ENCODE peak calls at places on chromosome 21, in ten cellular contexts. One of them, this sample, is unnamed.

GRCh38 chr21:37855568-37856391 is 60.5 kb downstream of the KCNJ6 start:
- DNase-seq in NCI-H1694 treated with DMSO at 0.1 percent for 48 hours: peak
- DNase-seq in kidney: no peak
- DNase-seq in GF-D8: no peak
- DNase-seq in activated T-cell treated with anti-CD3 and anti-CD28 coated beads for 24 hours: no peak
- DNase-seq in T-helper 17 cell: no peak
- DNase-seq in COR-L47: no peak
- DNase-seq in foreskin fibroblast: peak
- DNase-seq in stimulated activated naive B cell treated with anti-CD40 and anti-IgM and Interleukin-4, amounts not matched to agents 10 μg/mL and 1 μg/mL and 100 μg/mL, for 72 hours: no peak
- DNase-seq in stimulated activated CD4-positive, alpha-beta T cell treated with anti-CD3 and anti-CD28 coated beads, Interleukin-1b, Interleukin-23, amount 100 ng/mL, for 4 hours: no peak
- DNase-seq in this sample: no peak

GRCh38 chr21:35239811-35240219 is 190.7 kb upstream of the RUNX1 start:
- DNase-seq in NCI-H1694 treated with DMSO at 0.1 percent for 48 hours: peak
- DNase-seq in kidney: no peak
- DNase-seq in GF-D8: no peak
- DNase-seq in activated T-cell treated with anti-CD3 and anti-CD28 coated beads for 24 hours: no peak
- DNase-seq in T-helper 17 cell: no peak
- DNase-seq in COR-L47: peak
- DNase-seq in foreskin fibroblast: no peak
- DNase-seq in stimulated activated naive B cell treated with anti-CD40 and anti-IgM and Interleukin-4, amounts not matched to agents 10 μg/mL and 1 μg/mL and 100 μg/mL, for 72 hours: no peak
- DNase-seq in stimulated activated CD4-positive, alpha-beta T cell treated with anti-CD3 and anti-CD28 coated beads, Interleukin-1b, Interleukin-23, amount 100 ng/mL, for 4 hours: no peak
- DNase-seq in this sample: no peak

GRCh38 chr21:42798106-42798505 is 81.2 kb downstream of the WDR4 start:
- DNase-seq in NCI-H1694 treated with DMSO at 0.1 percent for 48 hours: no peak
- DNase-seq in kidney: no peak
- DNase-seq in GF-D8: no peak
- DNase-seq in activated T-cell treated with anti-CD3 and anti-CD28 coated beads for 24 hours: no peak
- DNase-seq in T-helper 17 cell: no peak
- DNase-seq in COR-L47: no peak
- DNase-seq in foreskin fibroblast: no peak
- DNase-seq in stimulated activated naive B cell treated with anti-CD40 and anti-IgM and Interleukin-4, amounts not matched to agents 10 μg/mL and 1 μg/mL and 100 μg/mL, for 72 hours: no peak
- DNase-seq in stimulated activated CD4-positive, alpha-beta T cell treated with anti-CD3 and anti-CD28 coated beads, Interleukin-1b, Interleukin-23, amount 100 ng/mL, for 4 hours: no peak
- DNase-seq in this sample: no peak

GRCh38 chr21:45051580-45052434 is 22.6 kb upstream of the ADARB1 start:
- DNase-seq in NCI-H1694 treated with DMSO at 0.1 percent for 48 hours: no peak
- DNase-seq in kidney: no peak
- DNase-seq in GF-D8: no peak
- DNase-seq in activated T-cell treated with anti-CD3 and anti-CD28 coated beads for 24 hours: no peak
- DNase-seq in T-helper 17 cell: no peak
- DNase-seq in COR-L47: no peak
- DNase-seq in foreskin fibroblast: no peak
- DNase-seq in stimulated activated naive B cell treated with anti-CD40 and anti-IgM and Interleukin-4, amounts not matched to agents 10 μg/mL and 1 μg/mL and 100 μg/mL, for 72 hours: no peak
- DNase-seq in stimulated activated CD4-positive, alpha-beta T cell treated with anti-CD3 and anti-CD28 coated beads, Interleukin-1b, Interleukin-23, amount 100 ng/mL, for 4 hours: no peak
- DNase-seq in this sample: no peak

GRCh38 chr21:31992391-31992790 is 119.6 kb downstream of the HUNK start:
- DNase-seq in NCI-H1694 treated with DMSO at 0.1 percent for 48 hours: no peak
- DNase-seq in kidney: no peak
- DNase-seq in GF-D8: no peak
- DNase-seq in activated T-cell treated with anti-CD3 and anti-CD28 coated beads for 24 hours: no peak
- DNase-seq in T-helper 17 cell: no peak
- DNase-seq in COR-L47: no peak
- DNase-seq in foreskin fibroblast: no peak
- DNase-seq in stimulated activated naive B cell treated with anti-CD40 and anti-IgM and Interleukin-4, amounts not matched to agents 10 μg/mL and 1 μg/mL and 100 μg/mL, for 72 hours: no peak
- DNase-seq in stimulated activated CD4-positive, alpha-beta T cell treated with anti-CD3 and anti-CD28 coated beads, Interleukin-1b, Interleukin-23, amount 100 ng/mL, for 4 hours: no peak
- DNase-seq in this sample: no peak

GRCh38 chr21:42238185-42238934 is 19.4 kb downstream of the ABCG1 start:
- DNase-seq in NCI-H1694 treated with DMSO at 0.1 percent for 48 hours: no peak
- DNase-seq in kidney: peak
- DNase-seq in GF-D8: no peak
- DNase-seq in activated T-cell treated with anti-CD3 and anti-CD28 coated beads for 24 hours: no peak
- DNase-seq in T-helper 17 cell: peak
- DNase-seq in COR-L47: no peak
- DNase-seq in foreskin fibroblast: no peak
- DNase-seq in stimulated activated naive B cell treated with anti-CD40 and anti-IgM and Interleukin-4, amounts not matched to agents 10 μg/mL and 1 μg/mL and 100 μg/mL, for 72 hours: no peak
- DNase-seq in stimulated activated CD4-positive, alpha-beta T cell treated with anti-CD3 and anti-CD28 coated beads, Interleukin-1b, Interleukin-23, amount 100 ng/mL, for 4 hours: no peak
- DNase-seq in this sample: no peak

GRCh38 chr21:46551636-46552241 is 53.1 kb downstream of the S100B start:
- DNase-seq in NCI-H1694 treated with DMSO at 0.1 percent for 48 hours: no peak
- DNase-seq in kidney: no peak
- DNase-seq in GF-D8: no peak
- DNase-seq in activated T-cell treated with anti-CD3 and anti-CD28 coated beads for 24 hours: peak
- DNase-seq in T-helper 17 cell: no peak
- DNase-seq in COR-L47: no peak
- DNase-seq in foreskin fibroblast: no peak
- DNase-seq in stimulated activated naive B cell treated with anti-CD40 and anti-IgM and Interleukin-4, amounts not matched to agents 10 μg/mL and 1 μg/mL and 100 μg/mL, for 72 hours: peak
- DNase-seq in stimulated activated CD4-positive, alpha-beta T cell treated with anti-CD3 and anti-CD28 coated beads, Interleukin-1b, Interleukin-23, amount 100 ng/mL, for 4 hours: peak
- DNase-seq in this sample: peak

GRCh38 chr21:33042812-33043211 is 17.1 kb downstream of the OLIG2 start:
- DNase-seq in NCI-H1694 treated with DMSO at 0.1 percent for 48 hours: peak
- DNase-seq in kidney: no peak
- DNase-seq in GF-D8: no peak
- DNase-seq in activated T-cell treated with anti-CD3 and anti-CD28 coated beads for 24 hours: no peak
- DNase-seq in T-helper 17 cell: no peak
- DNase-seq in COR-L47: no peak
- DNase-seq in foreskin fibroblast: peak
- DNase-seq in stimulated activated naive B cell treated with anti-CD40 and anti-IgM and Interleukin-4, amounts not matched to agents 10 μg/mL and 1 μg/mL and 100 μg/mL, for 72 hours: no peak
- DNase-seq in stimulated activated CD4-positive, alpha-beta T cell treated with anti-CD3 and anti-CD28 coated beads, Interleukin-1b, Interleukin-23, amount 100 ng/mL, for 4 hours: no peak
- DNase-seq in this sample: no peak

GRCh38 chr21:43842742-43843141 is 22.3 kb upstream of the AGPAT3 start:
- DNase-seq in NCI-H1694 treated with DMSO at 0.1 percent for 48 hours: no peak
- DNase-seq in kidney: no peak
- DNase-seq in GF-D8: no peak
- DNase-seq in activated T-cell treated with anti-CD3 and anti-CD28 coated beads for 24 hours: no peak
- DNase-seq in T-helper 17 cell: no peak
- DNase-seq in COR-L47: no peak
- DNase-seq in foreskin fibroblast: no peak
- DNase-seq in stimulated activated naive B cell treated with anti-CD40 and anti-IgM and Interleukin-4, amounts not matched to agents 10 μg/mL and 1 μg/mL and 100 μg/mL, for 72 hours: no peak
- DNase-seq in stimulated activated CD4-positive, alpha-beta T cell treated with anti-CD3 and anti-CD28 coated beads, Interleukin-1b, Interleukin-23, amount 100 ng/mL, for 4 hours: no peak
- DNase-seq in this sample: peak

This sample was measured in Kasumi-1.